ENCODE peak calls at places on chromosomes 12 and 14, in ten cellular contexts. One of them, this sample, is unnamed.
A peak's percentile ranks its signal among the peaks of the same experiment; 100 is the strongest.

GRCh38 chr12:89817501-89818226 is 109.0 kb upstream of the ATP2B1 start:
- DNase-seq in GM12892: no peak
- DNase-seq in breast epithelium: no peak
- DNase-seq in spleen: no peak
- DNase-seq in transverse colon: no peak
- DNase-seq in endothelial cell of umbilical vein: peak; percentile 5
- DNase-seq in Panc1: no peak
- DNase-seq in vagina: no peak
- DNase-seq in stomach: no peak
- DNase-seq in suprapubic skin: no peak
- DNase-seq in this sample: no peak

GRCh38 chr12:92690601-92691000 is 12.2 kb upstream of the PLEKHG7 start:
- DNase-seq in GM12892: no peak
- DNase-seq in breast epithelium: no peak
- DNase-seq in spleen: no peak
- DNase-seq in transverse colon: no peak
- DNase-seq in endothelial cell of umbilical vein: peak; percentile 56
- DNase-seq in Panc1: no peak
- DNase-seq in vagina: no peak
- DNase-seq in stomach: no peak
- DNase-seq in suprapubic skin: no peak
- DNase-seq in this sample: no peak

GRCh38 chr12:89472508-89472907 is 52.1 kb downstream of the GALNT4 start:
- DNase-seq in GM12892: no peak
- DNase-seq in breast epithelium: no peak
- DNase-seq in spleen: no peak
- DNase-seq in transverse colon: no peak
- DNase-seq in endothelial cell of umbilical vein: no peak
- DNase-seq in Panc1: no peak
- DNase-seq in vagina: no peak
- DNase-seq in stomach: no peak
- DNase-seq in suprapubic skin: no peak
- DNase-seq in this sample: no peak

GRCh38 chr12:47652491-47653234 is 53.2 kb downstream of the RPAP3 start:
- DNase-seq in GM12892: no peak
- DNase-seq in breast epithelium: no peak
- DNase-seq in spleen: no peak
- DNase-seq in transverse colon: no peak
- DNase-seq in endothelial cell of umbilical vein: no peak
- DNase-seq in Panc1: no peak
- DNase-seq in vagina: no peak
- DNase-seq in stomach: no peak
- DNase-seq in suprapubic skin: no peak
- DNase-seq in this sample: no peak

GRCh38 chr12:5184159-5184558 is 140.5 kb downstream of the KCNA5 start:
- DNase-seq in GM12892: no peak
- DNase-seq in breast epithelium: no peak
- DNase-seq in spleen: no peak
- DNase-seq in transverse colon: no peak
- DNase-seq in endothelial cell of umbilical vein: no peak
- DNase-seq in Panc1: no peak
- DNase-seq in vagina: no peak
- DNase-seq in stomach: no peak
- DNase-seq in suprapubic skin: no peak
- DNase-seq in this sample: no peak

GRCh38 chr12:28050606-28051005 is 78.1 kb upstream of the PTHLH start:
- DNase-seq in GM12892: no peak
- DNase-seq in breast epithelium: no peak
- DNase-seq in spleen: no peak
- DNase-seq in transverse colon: no peak
- DNase-seq in endothelial cell of umbilical vein: no peak
- DNase-seq in Panc1: no peak
- DNase-seq in vagina: no peak
- DNase-seq in stomach: no peak
- DNase-seq in suprapubic skin: no peak
- DNase-seq in this sample: no peak

GRCh38 chr14:99728981-99729451 is 44.9 kb downstream of the CYP46A1 start:
- DNase-seq in GM12892: no peak
- DNase-seq in breast epithelium: peak; percentile 19
- DNase-seq in spleen: peak; percentile 48
- DNase-seq in transverse colon: no peak
- DNase-seq in endothelial cell of umbilical vein: no peak
- DNase-seq in Panc1: no peak
- DNase-seq in vagina: peak; percentile 67
- DNase-seq in stomach: no peak
- DNase-seq in suprapubic skin: peak; percentile 56
- DNase-seq in this sample: no peak

GRCh38 chr12:62761658-62762057 is 173.3 kb downstream of the PPM1H start:
- DNase-seq in GM12892: no peak
- DNase-seq in breast epithelium: no peak
- DNase-seq in spleen: no peak
- DNase-seq in transverse colon: no peak
- DNase-seq in endothelial cell of umbilical vein: no peak
- DNase-seq in Panc1: no peak
- DNase-seq in vagina: no peak
- DNase-seq in stomach: no peak
- DNase-seq in suprapubic skin: no peak
- DNase-seq in this sample: no peak

GRCh38 chr14:81330619-81331122 is 69.5 kb downstream of the STON2 start:
- DNase-seq in GM12892: no peak
- DNase-seq in breast epithelium: no peak
- DNase-seq in spleen: no peak
- DNase-seq in transverse colon: no peak
- DNase-seq in endothelial cell of umbilical vein: no peak
- DNase-seq in Panc1: no peak
- DNase-seq in vagina: no peak
- DNase-seq in stomach: no peak
- DNase-seq in suprapubic skin: no peak
- DNase-seq in this sample: no peak

GRCh38 chr14:85974602-85975001 is 444.7 kb downstream of the FLRT2 start:
- DNase-seq in GM12892: no peak
- DNase-seq in breast epithelium: no peak
- DNase-seq in spleen: no peak
- DNase-seq in transverse colon: no peak
- DNase-seq in endothelial cell of umbilical vein: no peak
- DNase-seq in Panc1: no peak
- DNase-seq in vagina: no peak
- DNase-seq in stomach: no peak
- DNase-seq in suprapubic skin: no peak
- DNase-seq in this sample: no peak

GRCh38 chr12:4201333-4202105 is 72.0 kb upstream of the CCND2 start:
- DNase-seq in GM12892: no peak
- DNase-seq in breast epithelium: no peak
- DNase-seq in spleen: peak; percentile 83
- DNase-seq in transverse colon: no peak
- DNase-seq in endothelial cell of umbilical vein: no peak
- DNase-seq in Panc1: no peak
- DNase-seq in vagina: no peak
- DNase-seq in stomach: no peak
- DNase-seq in suprapubic skin: no peak
- DNase-seq in this sample: no peak

GRCh38 chr12:123987022-123987421 is 14.0 kb downstream of the ZNF664 start:
- DNase-seq in GM12892: no peak
- DNase-seq in breast epithelium: no peak
- DNase-seq in spleen: no peak
- DNase-seq in transverse colon: no peak
- DNase-seq in endothelial cell of umbilical vein: no peak
- DNase-seq in Panc1: no peak
- DNase-seq in vagina: no peak
- DNase-seq in stomach: no peak
- DNase-seq in suprapubic skin: no peak
- DNase-seq in this sample: no peak

GRCh38 chr14:105006831-105007592 is 13.9 kb downstream of the CDCA4 start:
- DNase-seq in GM12892: no peak
- DNase-seq in breast epithelium: no peak
- DNase-seq in spleen: no peak
- DNase-seq in transverse colon: no peak
- DNase-seq in endothelial cell of umbilical vein: no peak
- DNase-seq in Panc1: no peak
- DNase-seq in vagina: no peak
- DNase-seq in stomach: no peak
- DNase-seq in suprapubic skin: no peak
- DNase-seq in this sample: no peak
- TF ChIP-seq POLR2AphosphoS5 in GM12892: no peak
- TF ChIP-seq POLR2AphosphoS5 in breast epithelium: no peak
- TF ChIP-seq POLR2AphosphoS5 in spleen: no peak
- TF ChIP-seq POLR2AphosphoS5 in transverse colon: no peak
- TF ChIP-seq POLR2AphosphoS5 in endothelial cell of umbilical vein: no peak
- TF ChIP-seq POLR2AphosphoS5 in Panc1: peak; percentile 14
- TF ChIP-seq POLR2AphosphoS5 in vagina: no peak
- TF ChIP-seq POLR2AphosphoS5 in stomach: no peak
- TF ChIP-seq POLR2AphosphoS5 in suprapubic skin: no peak
- TF ChIP-seq POLR2AphosphoS5 in this sample: peak; percentile 2

DNA sequence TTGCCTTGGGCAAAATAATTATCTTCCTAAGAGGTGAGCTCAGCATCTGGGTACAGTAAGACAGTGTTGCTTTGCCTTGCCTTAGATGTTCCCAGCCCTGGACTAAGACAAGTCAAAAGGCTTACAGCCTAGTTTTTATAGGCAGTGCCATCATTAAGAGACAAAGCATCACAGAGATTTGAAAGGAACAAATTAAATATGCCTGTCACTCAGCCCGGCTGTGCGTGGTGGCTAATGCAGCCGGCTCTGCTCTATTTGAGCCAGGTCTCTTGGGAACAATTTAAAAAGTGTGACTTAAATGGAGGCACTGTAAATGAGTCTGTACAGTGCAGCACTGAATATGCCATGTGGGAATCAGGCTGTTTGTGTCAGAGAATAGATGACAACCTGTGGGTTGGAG is 1687.4 kb upstream of the FLRT2 start:
- DNase-seq in GM12892: no peak
- DNase-seq in breast epithelium: no peak
- DNase-seq in spleen: no peak
- DNase-seq in transverse colon: no peak
- DNase-seq in endothelial cell of umbilical vein: no peak
- DNase-seq in Panc1: no peak
- DNase-seq in vagina: no peak
- DNase-seq in stomach: no peak
- DNase-seq in suprapubic skin: no peak
- DNase-seq in this sample: no peak
- TF ChIP-seq POLR2AphosphoS5 in GM12892: no peak
- TF ChIP-seq POLR2AphosphoS5 in breast epithelium: no peak
- TF ChIP-seq POLR2AphosphoS5 in spleen: no peak
- TF ChIP-seq POLR2AphosphoS5 in transverse colon: no peak
- TF ChIP-seq POLR2AphosphoS5 in endothelial cell of umbilical vein: no peak
- TF ChIP-seq POLR2AphosphoS5 in Panc1: no peak
- TF ChIP-seq POLR2AphosphoS5 in vagina: no peak
- TF ChIP-seq POLR2AphosphoS5 in stomach: no peak
- TF ChIP-seq POLR2AphosphoS5 in suprapubic skin: no peak
- TF ChIP-seq POLR2AphosphoS5 in this sample: no peak

GRCh38 chr14:61544448-61545202 is 150.7 kb upstream of the HIF1A start:
- DNase-seq in GM12892: no peak
- DNase-seq in breast epithelium: no peak
- DNase-seq in spleen: no peak
- DNase-seq in transverse colon: no peak
- DNase-seq in endothelial cell of umbilical vein: no peak
- DNase-seq in Panc1: no peak
- DNase-seq in vagina: no peak
- DNase-seq in stomach: no peak
- DNase-seq in suprapubic skin: no peak
- DNase-seq in this sample: no peak
- TF ChIP-seq POLR2AphosphoS5 in GM12892: no peak
- TF ChIP-seq POLR2AphosphoS5 in breast epithelium: no peak
- TF ChIP-seq POLR2AphosphoS5 in spleen: no peak
- TF ChIP-seq POLR2AphosphoS5 in transverse colon: no peak
- TF ChIP-seq POLR2AphosphoS5 in endothelial cell of umbilical vein: no peak
- TF ChIP-seq POLR2AphosphoS5 in Panc1: no peak
- TF ChIP-seq POLR2AphosphoS5 in vagina: no peak
- TF ChIP-seq POLR2AphosphoS5 in stomach: no peak
- TF ChIP-seq POLR2AphosphoS5 in suprapubic skin: no peak
- TF ChIP-seq POLR2AphosphoS5 in this sample: no peak

GRCh38 chr12:98514984-98515367 is 414 bp upstream of the TMPO start:
- DNase-seq in GM12892: no peak
- DNase-seq in breast epithelium: no peak
- DNase-seq in spleen: no peak
- DNase-seq in transverse colon: no peak
- DNase-seq in endothelial cell of umbilical vein: no peak
- DNase-seq in Panc1: no peak
- DNase-seq in vagina: peak; percentile 89
- DNase-seq in stomach: no peak
- DNase-seq in suprapubic skin: peak; percentile 85
- DNase-seq in this sample: no peak
- TF ChIP-seq POLR2AphosphoS5 in GM12892: no peak
- TF ChIP-seq POLR2AphosphoS5 in breast epithelium: no peak
- TF ChIP-seq POLR2AphosphoS5 in spleen: no peak
- TF ChIP-seq POLR2AphosphoS5 in transverse colon: no peak
- TF ChIP-seq POLR2AphosphoS5 in endothelial cell of umbilical vein: no peak
- TF ChIP-seq POLR2AphosphoS5 in Panc1: no peak
- TF ChIP-seq POLR2AphosphoS5 in vagina: no peak
- TF ChIP-seq POLR2AphosphoS5 in stomach: no peak
- TF ChIP-seq POLR2AphosphoS5 in suprapubic skin: no peak
- TF ChIP-seq POLR2AphosphoS5 in this sample: no peak

This sample was measured in SK-N-MC.